ENCODE peak calls at places on chromosomes 5 and 9, in six cellular contexts. F, P, W, E, M and Z are unnamed samples.

GRCh38 chr5:157113007-157113406 is 4.2 kb upstream of the HAVCR2 start:
- DNase-seq in W (no peak), M (no peak), E (no peak), P (no peak), F (no peak), Z (no peak)

GRCh38 chr9:4741365-4742031 is 496 bp upstream of the AK3 start:
- DNase-seq in M (no peak), E (no peak), P (peak; percentile 59), F (peak; percentile 52), W (peak; percentile 32), Z (peak; percentile 70)

GRCh38 chr9:37903581-37903830 is 421 bp downstream of the SLC25A51 start:
- DNase-seq in M (no peak), F (no peak), W (peak; percentile 47), E (peak; percentile 79), P (peak; percentile 73), Z (no peak)

GRCh38 chr5:14871084-14871572 is 450 bp downstream of the ANKH start:
- DNase-seq in F (no peak), P (peak; percentile 40), W (no peak), E (peak; percentile 66), M (peak; percentile 62), Z (no peak)

GRCh38 chr5:95725937-95726810 is 5.0 kb upstream of the RHOBTB3 start:
- DNase-seq in P (no peak), M (no peak), W (no peak), F (no peak), E (no peak), Z (no peak)

GRCh38 chr9:15485836-15486678 is 24.7 kb downstream of the PSIP1 start:
- DNase-seq in M (no peak), F (no peak), W (peak; percentile 23), E (no peak), P (no peak), Z (no peak)

GRCh38 chr9:36191290-36191645 is 547 bp downstream of the CLTA start:
- DNase-seq in W (no peak), F (peak; percentile 35), P (no peak), E (peak; percentile 58), M (peak; percentile 65), Z (peak; percentile 47)

GRCh38 chr9:137685035-137685885 is 66.5 kb downstream of the EHMT1 start:
- DNase-seq in W (no peak), E (no peak), F (no peak), M (no peak), P (no peak), Z (no peak)

GRCh38 chr9:6055213-6055612 is 39.8 kb upstream of the RANBP6 start:
- DNase-seq in M (no peak), E (no peak), F (peak; percentile 49), W (peak; percentile 49), P (no peak), Z (peak; percentile 76)

GRCh38 chr5:74316064-74316586 is 324.4 kb downstream of the ENC1 start:
- DNase-seq in W (peak; percentile 66), F (no peak), E (peak; percentile 52), P (peak; percentile 29), M (no peak), Z (peak; percentile 55)

GRCh38 chr9:104810421-104811339 is 46.8 kb downstream of the NIPSNAP3B start:
- DNase-seq in E (peak; percentile 82), M (no peak), W (peak; percentile 8), P (peak; percentile 72), F (peak; percentile 74), Z (peak; percentile 88)

GRCh38 chr5:78162253-78162862 is 132.1 kb downstream of the AP3B1 start:
- DNase-seq in F (no peak), M (no peak), E (no peak), W (peak; percentile 10), P (no peak), Z (no peak)

GRCh38 chr5:153445875-153446567 is 44.4 kb upstream of the GRIA1 start:
- DNase-seq in M (no peak), P (peak; percentile 12), W (no peak), F (peak; percentile 49), E (no peak), Z (peak; percentile 28)

GRCh38 chr5:36897616-36898015 is 21.0 kb downstream of the NIPBL start:
- DNase-seq in P (no peak), M (no peak), W (no peak), F (no peak), E (no peak), Z (no peak)

GRCh38 chr5:151222054-151222768 is 1.7 kb downstream of the CCDC69 start:
- DNase-seq in P (peak; percentile 78), E (peak; percentile 69), F (no peak), M (no peak), W (no peak), Z (no peak)

GRCh38 chr5:107127906-107128305 is 542.8 kb downstream of the EFNA5 start:
- DNase-seq in P (no peak), F (no peak), M (no peak), E (no peak), W (no peak), Z (no peak)

GRCh38 chr5:103374473-103374963 is 116.0 kb downstream of the MACIR start:
- DNase-seq in M (no peak), P (no peak), F (no peak), E (no peak), W (no peak), Z (peak; percentile 12)

GRCh38 chr9:72983512-72984021 is 30.7 kb upstream of the ALDH1A1 start:
- DNase-seq in E (no peak), F (no peak), P (no peak), M (no peak), W (peak; percentile 28), Z (no peak)

GRCh38 chr9:74309654-74310053 is 187.5 kb upstream of the RORB start:
- DNase-seq in W (no peak), E (no peak), F (no peak), P (no peak), M (no peak), Z (no peak)

GRCh38 chr9:100027543-100027942 is 71.3 kb downstream of the ERP44 start:
- DNase-seq in F (no peak), W (no peak), E (no peak), P (no peak), M (no peak), Z (no peak)

GRCh38 chr5:158100373-158100902 is 241.5 kb upstream of the CLINT1 start:
- DNase-seq in F (no peak), M (no peak), E (no peak), W (no peak), P (no peak), Z (no peak)

GRCh38 chr5:100131161-100131560 is 404.0 kb upstream of the FAM174A start:
- DNase-seq in E (no peak), M (no peak), F (no peak), P (no peak), W (no peak), Z (no peak)

GRCh38 chr5:114544561-114544960 is 182.7 kb downstream of the KCNN2 start:
- DNase-seq in M (no peak), F (no peak), W (no peak), P (no peak), E (no peak), Z (no peak)

GRCh38 chr5:36363101-36363500 is 61.4 kb upstream of the RANBP3L start:
- DNase-seq in P (no peak), W (peak; percentile 6), M (no peak), E (no peak), F (no peak), Z (no peak)

GRCh38 chr5:135263022-135263668 is 135.9 kb downstream of the MACROH2A1 start:
- DNase-seq in P (no peak), M (no peak), W (peak; percentile 19), F (no peak), E (peak; percentile 70), Z (no peak)

GRCh38 chr9:131228096-131228495 is 48.2 kb downstream of the FAM78A start:
- DNase-seq in W (no peak), E (no peak), M (no peak), P (no peak), F (no peak), Z (no peak)

GRCh38 chr5:175472378-175472777 is 6.0 kb upstream of the SFXN1 start:
- DNase-seq in F (no peak), M (no peak), W (no peak), E (no peak), P (no peak), Z (no peak)

GRCh38 chr5:128597151-128597550 is 59.1 kb upstream of the FBN2 start:
- DNase-seq in E (no peak), P (no peak), W (no peak), F (no peak), M (no peak), Z (no peak)
- H3K4me3 ChIP-seq in E (no peak overlapping the region), P (no peak overlapping the region), W (no peak overlapping the region), F (no peak overlapping the region), M (no peak overlapping the region), Z (no peak overlapping the region)

GRCh38 chr5:72189135-72189534 is 81.9 kb downstream of the MAP1B start:
- DNase-seq in M (no peak), E (no peak), P (no peak), F (no peak), W (no peak), Z (no peak)
- TF ChIP-seq CTCF in M (no peak), E (no peak), P (no peak), F (no peak), W (no peak), Z (no peak)

GRCh38 chr5:139869042-139869790 is 73.6 kb downstream of the PSD2 start:
- DNase-seq in F (no peak), W (no peak), M (no peak), P (no peak), E (peak; percentile 23), Z (no peak)

GRCh38 chr5:139873033-139873794 is 77.6 kb downstream of the PSD2 start:
- DNase-seq in M (no peak), P (no peak), W (no peak), F (no peak), E (peak; percentile 50), Z (no peak)

GRCh38 chr5:139871624-139872023 is 76.0 kb downstream of the PSD2 start:
- DNase-seq in W (no peak), M (no peak), P (no peak), F (no peak), E (peak; percentile 41), Z (no peak)

GRCh38 chr5:139872052-139872766 is 76.6 kb downstream of the PSD2 start:
- DNase-seq in F (no peak), M (no peak), W (no peak), E (peak; percentile 39), P (no peak), Z (no peak)

GRCh38 chr5:139870677-139871076 is 75.1 kb downstream of the PSD2 start:
- DNase-seq in W (no peak), E (peak; percentile 30), F (no peak), P (no peak), M (no peak), Z (no peak)
- H3K27ac ChIP-seq in W (no peak overlapping the region), E (no peak overlapping the region), F (no peak overlapping the region), P (no peak overlapping the region), M (no peak overlapping the region), Z (no peak overlapping the region)

DNA sequence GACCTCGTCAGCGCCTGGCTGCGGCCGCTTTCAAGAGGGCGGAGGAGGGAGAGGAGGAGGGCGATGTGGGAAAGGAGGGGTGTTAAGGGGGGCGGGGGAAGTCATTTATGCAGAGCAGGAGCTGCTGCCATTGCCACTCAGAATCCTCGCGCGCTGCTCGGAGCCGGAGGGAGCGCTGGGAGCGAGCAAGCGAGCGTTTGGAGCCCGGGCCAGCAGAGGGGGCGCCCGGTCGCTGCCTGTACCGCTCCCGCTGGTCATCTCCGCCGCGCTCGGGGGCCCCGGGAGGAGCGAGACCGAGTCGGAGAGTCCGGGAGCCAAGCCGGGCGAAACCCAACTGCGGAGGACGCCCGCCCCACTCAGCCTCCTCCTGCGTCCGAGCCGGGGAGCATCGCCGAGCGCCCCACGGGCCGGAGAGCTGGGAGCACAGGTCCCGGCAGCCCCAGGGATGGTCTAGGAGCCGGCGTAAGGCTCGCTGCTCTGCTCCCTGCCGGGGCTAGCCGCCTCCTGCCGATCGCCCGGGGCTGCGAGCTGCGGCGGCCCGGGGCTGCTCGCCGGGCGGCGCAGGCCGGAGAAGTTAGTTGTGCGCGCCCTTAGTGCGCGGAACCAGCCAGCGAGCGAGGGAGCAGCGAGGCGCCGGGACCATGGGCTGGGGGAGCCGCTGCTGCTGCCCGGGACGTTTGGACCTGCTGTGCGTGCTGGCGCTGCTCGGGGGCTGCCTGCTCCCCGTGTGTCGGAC is at the start of gene PCSK5:
- DNase-seq in E (peak; percentile 91), F (peak; percentile 75), P (peak; percentile 87), M (peak; percentile 87), W (peak; percentile 77), Z (peak; percentile 94)
- H3K4me3 ChIP-seq in E (peak within 1 kb of the TSS; percentile 74), F (peak within 1 kb of the TSS; percentile 74), P (peak within 1 kb of the TSS; percentile 79), M (peak within 1 kb of the TSS; percentile 81), W (peak within 1 kb of the TSS; percentile 51), Z (peak within 1 kb of the TSS; percentile 12)